ENCODE peak calls at places on chromosomes 11 and 22, in seven cellular contexts. One of them, this sample, is unnamed.

GRCh38 chr22:50696799-50697561 is 24.4 kb downstream of the SHANK3 start:
- DNase-seq in BE2C: peak
- DNase-seq in bronchial epithelial cell: no peak
- DNase-seq in heart left ventricle: peak
- DNase-seq in lower leg skin: no peak
- DNase-seq in foreskin fibroblast: peak
- DNase-seq in brain microvascular endothelial cell: no peak
- DNase-seq in this sample: peak

GRCh38 chr22:27223317-27224177 is 566.2 kb downstream of the MIAT start:
- DNase-seq in BE2C: no peak
- DNase-seq in bronchial epithelial cell: peak
- DNase-seq in heart left ventricle: no peak
- DNase-seq in lower leg skin: no peak
- DNase-seq in foreskin fibroblast: peak
- DNase-seq in brain microvascular endothelial cell: peak
- DNase-seq in this sample: peak

GRCh38 chr22:29385305-29385704 is 3.1 kb downstream of the AP1B1 start:
- DNase-seq in BE2C: no peak
- DNase-seq in bronchial epithelial cell: no peak
- DNase-seq in heart left ventricle: no peak
- DNase-seq in lower leg skin: no peak
- DNase-seq in foreskin fibroblast: no peak
- DNase-seq in brain microvascular endothelial cell: no peak
- DNase-seq in this sample: no peak

GRCh38 chr22:46149998-46150549 is at the start of gene PPARA:
- DNase-seq in BE2C: peak
- DNase-seq in bronchial epithelial cell: peak
- DNase-seq in heart left ventricle: peak
- DNase-seq in lower leg skin: peak
- DNase-seq in foreskin fibroblast: peak
- DNase-seq in brain microvascular endothelial cell: no peak
- DNase-seq in this sample: peak

GRCh38 chr11:78973833-78974232 is 399.2 kb upstream of the NARS2 start:
- DNase-seq in BE2C: no peak
- DNase-seq in bronchial epithelial cell: no peak
- DNase-seq in heart left ventricle: no peak
- DNase-seq in lower leg skin: no peak
- DNase-seq in foreskin fibroblast: no peak
- DNase-seq in brain microvascular endothelial cell: no peak
- DNase-seq in this sample: no peak

GRCh38 chr22:17112491-17113042 is 8.6 kb downstream of the TMEM121B start:
- DNase-seq in BE2C: no peak
- DNase-seq in bronchial epithelial cell: no peak
- DNase-seq in heart left ventricle: no peak
- DNase-seq in lower leg skin: no peak
- DNase-seq in foreskin fibroblast: no peak
- DNase-seq in brain microvascular endothelial cell: no peak
- DNase-seq in this sample: no peak

GRCh38 chr11:125481531-125481930 is 14.5 kb downstream of the FEZ1 start:
- DNase-seq in BE2C: no peak
- DNase-seq in bronchial epithelial cell: peak
- DNase-seq in heart left ventricle: no peak
- DNase-seq in lower leg skin: no peak
- DNase-seq in foreskin fibroblast: peak
- DNase-seq in brain microvascular endothelial cell: no peak
- DNase-seq in this sample: no peak

GRCh38 chr22:43996170-43996980 is 27.7 kb upstream of the PARVB start:
- DNase-seq in BE2C: no peak
- DNase-seq in bronchial epithelial cell: no peak
- DNase-seq in heart left ventricle: peak
- DNase-seq in lower leg skin: no peak
- DNase-seq in foreskin fibroblast: no peak
- DNase-seq in brain microvascular endothelial cell: no peak
- DNase-seq in this sample: no peak

GRCh38 chr11:107858217-107859070 is at the start of gene SLC35F2:
- DNase-seq in BE2C: peak
- DNase-seq in bronchial epithelial cell: peak
- DNase-seq in heart left ventricle: peak
- DNase-seq in lower leg skin: peak
- DNase-seq in foreskin fibroblast: peak
- DNase-seq in brain microvascular endothelial cell: peak
- DNase-seq in this sample: peak

GRCh38 chr11:110435780-110436717 is 6.3 kb downstream of the FDX1 start:
- DNase-seq in BE2C: no peak
- DNase-seq in bronchial epithelial cell: peak
- DNase-seq in heart left ventricle: no peak
- DNase-seq in lower leg skin: no peak
- DNase-seq in foreskin fibroblast: peak
- DNase-seq in brain microvascular endothelial cell: peak
- DNase-seq in this sample: peak

GRCh38 chr11:78214331-78215194 is 25.8 kb downstream of the USP35 start:
- DNase-seq in BE2C: no peak
- DNase-seq in bronchial epithelial cell: no peak
- DNase-seq in heart left ventricle: no peak
- DNase-seq in lower leg skin: no peak
- DNase-seq in foreskin fibroblast: no peak
- DNase-seq in brain microvascular endothelial cell: no peak
- DNase-seq in this sample: no peak

GRCh38 chr22:26897384-26897783 is 240.0 kb downstream of the MIAT start:
- DNase-seq in BE2C: no peak
- DNase-seq in bronchial epithelial cell: no peak
- DNase-seq in heart left ventricle: no peak
- DNase-seq in lower leg skin: no peak
- DNase-seq in foreskin fibroblast: no peak
- DNase-seq in brain microvascular endothelial cell: no peak
- DNase-seq in this sample: no peak

GRCh38 chr22:47623056-47623739 is 860.7 kb downstream of the TBC1D22A start:
- DNase-seq in BE2C: no peak
- DNase-seq in bronchial epithelial cell: no peak
- DNase-seq in heart left ventricle: no peak
- DNase-seq in lower leg skin: no peak
- DNase-seq in foreskin fibroblast: no peak
- DNase-seq in brain microvascular endothelial cell: no peak
- DNase-seq in this sample: no peak

GRCh38 chr11:8329961-8330361 is 66.3 kb upstream of the LMO1 start:
- DNase-seq in BE2C: no peak
- DNase-seq in bronchial epithelial cell: no peak
- DNase-seq in heart left ventricle: no peak
- DNase-seq in lower leg skin: no peak
- DNase-seq in foreskin fibroblast: no peak
- DNase-seq in brain microvascular endothelial cell: no peak
- DNase-seq in this sample: no peak

GRCh38 chr11:30786392-30787120 is 200.4 kb upstream of the MPPED2 start:
- DNase-seq in BE2C: no peak
- DNase-seq in bronchial epithelial cell: no peak
- DNase-seq in heart left ventricle: no peak
- DNase-seq in lower leg skin: no peak
- DNase-seq in foreskin fibroblast: no peak
- DNase-seq in brain microvascular endothelial cell: no peak
- DNase-seq in this sample: peak

GRCh38 chr11:64246874-64247728 is at the start of gene PPP1R14B:
- DNase-seq in BE2C: peak
- DNase-seq in bronchial epithelial cell: peak
- DNase-seq in heart left ventricle: peak
- DNase-seq in lower leg skin: peak
- DNase-seq in foreskin fibroblast: peak
- DNase-seq in brain microvascular endothelial cell: peak
- DNase-seq in this sample: peak

GRCh38 chr11:130476200-130476921 is 27.9 kb downstream of the ADAMTS15 start:
- DNase-seq in BE2C: no peak
- DNase-seq in bronchial epithelial cell: no peak
- DNase-seq in heart left ventricle: peak
- DNase-seq in lower leg skin: peak
- DNase-seq in foreskin fibroblast: peak
- DNase-seq in brain microvascular endothelial cell: no peak
- DNase-seq in this sample: no peak

GRCh38 chr11:48063424-48063978 is 83.1 kb downstream of the PTPRJ start:
- DNase-seq in BE2C: no peak
- DNase-seq in bronchial epithelial cell: peak
- DNase-seq in heart left ventricle: no peak
- DNase-seq in lower leg skin: no peak
- DNase-seq in foreskin fibroblast: peak
- DNase-seq in brain microvascular endothelial cell: peak
- DNase-seq in this sample: peak

GRCh38 chr11:40188848-40189247 is 1270.6 kb downstream of the LRRC4C start:
- DNase-seq in BE2C: no peak
- DNase-seq in bronchial epithelial cell: peak
- DNase-seq in heart left ventricle: no peak
- DNase-seq in lower leg skin: no peak
- DNase-seq in foreskin fibroblast: no peak
- DNase-seq in brain microvascular endothelial cell: no peak
- DNase-seq in this sample: no peak

GRCh38 chr11:2222479-2222878 is 47.9 kb downstream of the ASCL2 start:
- DNase-seq in BE2C: no peak
- DNase-seq in bronchial epithelial cell: no peak
- DNase-seq in heart left ventricle: no peak
- DNase-seq in lower leg skin: no peak
- DNase-seq in foreskin fibroblast: peak
- DNase-seq in brain microvascular endothelial cell: no peak
- DNase-seq in this sample: peak

DNA sequence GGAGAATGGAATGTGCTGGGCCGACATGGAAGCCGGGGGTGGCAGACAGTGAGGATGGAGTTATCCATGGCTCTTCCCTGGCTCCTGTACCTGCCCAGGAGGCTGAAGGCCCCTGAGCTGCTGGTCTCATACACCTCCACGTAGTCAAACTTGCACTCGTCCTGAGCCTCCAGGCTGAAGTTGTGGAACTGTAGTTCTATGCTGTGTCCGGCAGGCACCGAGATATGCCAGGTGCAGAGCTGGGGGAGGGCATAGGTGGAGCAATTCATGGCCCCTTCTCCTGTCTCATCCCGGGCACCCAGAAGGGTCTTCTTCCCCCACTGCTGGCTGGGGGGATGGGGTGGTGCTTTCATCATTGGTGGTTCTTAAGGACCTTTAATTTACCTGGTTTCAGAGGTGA is 2.8 kb downstream of the MFRP start:
- DNase-seq in BE2C: no peak
- DNase-seq in bronchial epithelial cell: no peak
- DNase-seq in heart left ventricle: no peak
- DNase-seq in lower leg skin: no peak
- DNase-seq in foreskin fibroblast: no peak
- DNase-seq in brain microvascular endothelial cell: no peak
- DNase-seq in this sample: no peak
- TF ChIP-seq CTCF in BE2C: no peak
- TF ChIP-seq CTCF in bronchial epithelial cell: no peak
- TF ChIP-seq CTCF in heart left ventricle: no peak
- TF ChIP-seq CTCF in lower leg skin: no peak
- TF ChIP-seq CTCF in foreskin fibroblast: no peak
- TF ChIP-seq CTCF in brain microvascular endothelial cell: no peak
- TF ChIP-seq CTCF in this sample: no peak

GRCh38 chr11:44566952-44567875 is 1.8 kb downstream of the CD82 start:
- DNase-seq in BE2C: no peak
- DNase-seq in bronchial epithelial cell: no peak
- DNase-seq in heart left ventricle: no peak
- DNase-seq in lower leg skin: no peak
- DNase-seq in foreskin fibroblast: no peak
- DNase-seq in brain microvascular endothelial cell: no peak
- DNase-seq in this sample: no peak
- H3K4me3 ChIP-seq in BE2C: no peak
- H3K4me3 ChIP-seq in bronchial epithelial cell: peak
- H3K4me3 ChIP-seq in heart left ventricle: no peak
- H3K4me3 ChIP-seq in lower leg skin: no peak
- H3K4me3 ChIP-seq in foreskin fibroblast: no peak
- H3K4me3 ChIP-seq in brain microvascular endothelial cell: peak
- H3K4me3 ChIP-seq in this sample: no peak

DNA sequence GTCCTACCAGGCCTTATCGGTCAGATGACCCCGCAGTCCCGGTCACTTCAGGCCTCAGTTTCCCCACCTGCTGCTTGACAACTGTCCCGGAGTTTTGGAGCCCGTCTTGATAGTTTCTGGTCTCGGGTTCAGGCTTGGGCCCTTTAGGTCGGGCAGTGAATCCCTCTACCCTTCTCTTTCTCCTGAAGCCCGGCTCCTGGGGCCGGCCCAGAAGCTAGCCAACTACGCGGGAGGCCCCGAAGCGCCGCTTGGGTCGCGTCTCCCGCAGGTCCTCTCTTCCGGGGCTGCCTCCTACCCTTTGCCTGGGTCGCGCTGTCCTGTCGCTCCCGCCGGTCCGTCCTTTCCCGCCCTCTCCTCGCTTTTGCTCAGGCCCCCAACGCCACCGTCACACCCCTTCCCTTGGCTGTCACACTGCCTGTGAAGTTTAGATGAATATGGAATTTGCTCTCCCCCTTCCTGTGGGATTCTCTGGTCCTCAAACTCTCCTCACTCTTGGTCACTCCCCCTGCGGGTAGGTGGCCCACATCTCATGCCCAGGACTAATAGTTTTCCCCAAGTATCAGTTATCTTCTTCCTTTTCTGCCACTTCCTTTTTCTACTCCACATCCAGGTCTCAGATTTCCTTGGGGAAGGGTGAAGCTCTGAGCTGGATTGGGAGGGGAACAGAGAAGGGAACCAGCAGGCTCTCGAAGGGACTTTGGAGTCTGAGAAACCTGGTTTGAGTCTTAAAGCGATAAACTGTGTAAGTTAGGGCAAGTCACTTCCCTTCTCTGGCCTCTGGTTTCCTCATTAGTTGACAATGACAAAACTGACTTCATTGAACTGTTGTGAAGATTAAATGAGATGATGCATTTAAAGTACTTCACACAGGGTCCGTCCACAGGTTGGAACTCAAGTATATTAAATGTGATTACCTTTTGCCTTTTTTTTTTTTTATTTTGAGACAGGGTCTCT is 791 bp downstream of the RAB1B start:
- DNase-seq in BE2C: no peak
- DNase-seq in bronchial epithelial cell: no peak
- DNase-seq in heart left ventricle: no peak
- DNase-seq in lower leg skin: no peak
- DNase-seq in foreskin fibroblast: peak
- DNase-seq in brain microvascular endothelial cell: no peak
- DNase-seq in this sample: peak
- TF ChIP-seq CTCF in BE2C: peak
- TF ChIP-seq CTCF in bronchial epithelial cell: no peak
- TF ChIP-seq CTCF in heart left ventricle: no peak
- TF ChIP-seq CTCF in lower leg skin: no peak
- TF ChIP-seq CTCF in foreskin fibroblast: peak
- TF ChIP-seq CTCF in brain microvascular endothelial cell: peak
- TF ChIP-seq CTCF in this sample: peak

DNA sequence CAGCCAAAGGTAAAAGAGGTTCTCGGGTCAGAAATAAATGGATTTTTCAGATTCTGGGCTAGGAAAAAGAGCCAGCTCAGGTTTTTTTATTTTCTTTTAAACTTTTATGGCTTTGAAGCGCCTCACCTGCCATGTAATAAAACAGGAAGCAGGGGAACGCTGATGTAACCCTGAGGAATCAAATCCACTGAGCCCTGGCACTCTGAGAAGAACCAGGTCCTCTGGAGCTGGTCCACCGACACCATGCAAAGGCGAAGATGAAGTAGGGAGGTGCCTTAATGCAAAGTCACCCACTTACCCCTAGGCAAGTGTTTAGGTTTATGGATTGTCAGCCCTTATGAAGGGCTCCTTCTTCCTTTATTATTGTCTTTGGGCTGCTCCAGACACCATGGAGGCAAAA is 1.6 kb downstream of the PAMR1 start:
- DNase-seq in BE2C: no peak
- DNase-seq in bronchial epithelial cell: no peak
- DNase-seq in heart left ventricle: no peak
- DNase-seq in lower leg skin: no peak
- DNase-seq in foreskin fibroblast: no peak
- DNase-seq in brain microvascular endothelial cell: no peak
- DNase-seq in this sample: peak
- H3K4me3 ChIP-seq in BE2C: no peak
- H3K4me3 ChIP-seq in bronchial epithelial cell: no peak
- H3K4me3 ChIP-seq in heart left ventricle: no peak
- H3K4me3 ChIP-seq in lower leg skin: no peak
- H3K4me3 ChIP-seq in foreskin fibroblast: peak
- H3K4me3 ChIP-seq in brain microvascular endothelial cell: peak
- H3K4me3 ChIP-seq in this sample: peak

GRCh38 chr11:120778692-120779490 is 245.0 kb upstream of the TBCEL start:
- DNase-seq in BE2C: no peak
- DNase-seq in bronchial epithelial cell: no peak
- DNase-seq in heart left ventricle: no peak
- DNase-seq in lower leg skin: no peak
- DNase-seq in foreskin fibroblast: no peak
- DNase-seq in brain microvascular endothelial cell: no peak
- DNase-seq in this sample: no peak
- TF ChIP-seq CTCF in BE2C: no peak
- TF ChIP-seq CTCF in bronchial epithelial cell: no peak
- TF ChIP-seq CTCF in heart left ventricle: no peak
- TF ChIP-seq CTCF in lower leg skin: no peak
- TF ChIP-seq CTCF in foreskin fibroblast: no peak
- TF ChIP-seq CTCF in brain microvascular endothelial cell: no peak
- TF ChIP-seq CTCF in this sample: no peak

This sample was measured in fibroblast of villous mesenchyme.